ENCODE peak calls at places on chromosomes 2 and 18, in five cellular contexts. B is osteoblast, C is fibroblast of pulmonary artery, L is HFF-Myc, H is sigmoid colon. T is an unnamed sample.
A peak's percentile ranks its signal among the peaks of the same experiment; 100 is the strongest.

GRCh38 chr18:59861963-59862819 is 37.6 kb upstream of the PMAIP1 start:
- DNase-seq in B (peak; percentile 61), H (no peak), L (no peak), C (no peak), T (no peak)

GRCh38 chr2:130374587-130375290 is 18.9 kb downstream of the PTPN18 start:
- DNase-seq in H (peak; percentile 56), C (peak; percentile 44), L (no peak), B (peak; percentile 87), T (peak; percentile 64)

GRCh38 chr2:63486861-63487290 is 101.4 kb downstream of the WDPCP start:
- DNase-seq in H (no peak), L (no peak), B (no peak), C (no peak), T (no peak)

GRCh38 chr2:164000171-164000570 is 264.4 kb upstream of the FIGN start:
- DNase-seq in C (peak; percentile 3), L (no peak), H (no peak), B (no peak), T (no peak)

GRCh38 chr2:138536302-138536701 is 34.7 kb downstream of the SPOPL start:
- DNase-seq in C (no peak), L (peak; percentile 10), B (no peak), H (no peak), T (peak; percentile 46)

GRCh38 chr2:169131587-169132512 is 62.5 kb downstream of the DHRS9 start:
- DNase-seq in H (no peak), C (peak; percentile 79), L (peak; percentile 15), B (no peak), T (peak; percentile 44)

GRCh38 chr2:233851169-233851568 is 3.2 kb downstream of the HJURP start:
- DNase-seq in C (no peak), L (no peak), H (no peak), B (peak; percentile 23), T (no peak)

GRCh38 chr18:35203001-35203553 is 37.8 kb upstream of the ZNF397 start:
- DNase-seq in C (peak; percentile 40), L (no peak), H (no peak), B (peak; percentile 48), T (no peak)

GRCh38 chr2:99608092-99608491 is 118.3 kb upstream of the REV1 start:
- DNase-seq in B (no peak), L (no peak), C (no peak), H (no peak), T (no peak)

GRCh38 chr2:225040862-225041209 is 1.4 kb downstream of the DOCK10 start:
- DNase-seq in L (no peak), C (no peak), H (no peak), B (peak; percentile 62), T (no peak)

GRCh38 chr18:2571200-2572143 is at the start of the genes METTL4 and NDC80:
- DNase-seq in L (peak; percentile 51), C (peak; percentile 92), H (peak; percentile 88), B (peak; percentile 73), T (peak; percentile 91)

GRCh38 chr18:2570772-2571199 is 519 bp downstream of the METTL4 start:
- DNase-seq in H (peak; percentile 82), B (peak; percentile 74), C (peak; percentile 71), L (peak; percentile 24), T (peak; percentile 78)

GRCh38 chr18:2573408-2573807 is 2.1 kb downstream of the NDC80 start:
- DNase-seq in C (no peak), L (no peak), B (no peak), H (no peak), T (no peak)

GRCh38 chr18:2572892-2573291 is 1.5 kb downstream of the NDC80 start:
- DNase-seq in B (no peak), L (no peak), H (no peak), C (peak; percentile 17), T (peak; percentile 36)

GRCh38 chr18:2572144-2572682 is 856 bp downstream of the NDC80 start:
- DNase-seq in B (no peak), C (no peak), L (no peak), H (no peak), T (no peak)
- H3K4me3 ChIP-seq in B (peak overlapping the region; percentile 93), C (peak overlapping the region; percentile 90), L (peak overlapping the region; percentile 77), H (no peak overlapping the region), T (peak overlapping the region; percentile 94)

GRCh38 chr2:231714639-231715498 is 6.5 kb downstream of the PTMA start:
- DNase-seq in C (peak; percentile 50), B (peak; percentile 89), H (peak; percentile 87), L (no peak), T (peak; percentile 53)
- TF ChIP-seq CTCF in C (peak; percentile 73), B (peak; percentile 82), H (peak; percentile 96), L (peak; percentile 80), T (peak; percentile 80)

GRCh38 chr2:31992025-31992566 is 18.7 kb downstream of the MEMO1 start:
- DNase-seq in H (no peak), B (no peak), L (no peak), C (no peak), T (no peak)
- H3K4me3 ChIP-seq in H (no peak overlapping the region), B (no peak overlapping the region), L (no peak overlapping the region), C (no peak overlapping the region), T (no peak overlapping the region)

GRCh38 chr18:833197-833596 is 21.2 kb upstream of the YES1 start:
- DNase-seq in H (no peak), C (no peak), B (no peak), L (no peak), T (no peak)

GRCh38 chr18:829432-829831 is 17.4 kb upstream of the YES1 start:
- DNase-seq in C (no peak), H (no peak), B (no peak), L (no peak), T (no peak)

GRCh38 chr18:830315-830901 is 18.4 kb upstream of the YES1 start:
- DNase-seq in B (peak; percentile 76), H (no peak), C (peak; percentile 94), L (peak; percentile 52), T (peak; percentile 34)

GRCh38 chr18:834086-834720 is 22.2 kb upstream of the YES1 start:
- DNase-seq in B (no peak), L (no peak), C (no peak), H (no peak), T (no peak)

GRCh38 chr18:832085-832681 is 20.1 kb upstream of the YES1 start:
- DNase-seq in B (peak; percentile 25), C (no peak), L (no peak), H (no peak), T (peak; percentile 21)
- TF ChIP-seq CTCF in B (no peak), C (peak; percentile 12), L (no peak), H (no peak), T (peak; percentile 8)

DNA sequence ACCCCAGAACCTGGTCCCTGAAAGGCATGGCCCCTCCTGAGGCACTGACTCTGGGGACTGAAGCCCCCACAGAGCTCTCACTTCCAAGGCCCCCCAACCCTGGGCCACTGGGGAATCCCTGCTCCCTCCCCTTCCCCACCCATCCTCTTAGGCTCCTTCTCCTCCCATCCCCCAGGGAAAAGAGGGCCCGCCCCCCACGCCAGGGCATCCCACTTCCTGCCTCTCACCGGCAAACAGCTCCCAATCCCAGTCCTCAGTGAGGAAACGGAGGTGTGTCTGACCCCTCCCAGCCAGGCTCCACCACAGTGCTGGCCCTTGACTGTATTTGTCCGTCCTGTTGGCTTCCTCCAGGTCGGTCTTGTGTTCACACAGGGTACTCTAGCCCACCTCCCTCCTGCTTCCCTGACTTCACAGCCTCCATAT is 35.0 kb upstream of the PTMA start:
- DNase-seq in L (no peak), C (peak; percentile 43), B (peak; percentile 54), H (peak; percentile 84), T (peak; percentile 77)
- H3K4me3 ChIP-seq in L (no peak overlapping the region), C (no peak overlapping the region), B (peak overlapping the region; percentile 56), H (peak overlapping the region; percentile 4), T (peak overlapping the region; percentile 51)

GRCh38 chr18:10682368-10682714 is 156.5 kb downstream of the NAPG start:
- DNase-seq in H (no peak), L (no peak), B (no peak), C (no peak), T (no peak)
- TF ChIP-seq CTCF in H (no peak), L (peak; percentile 14), B (no peak), C (no peak), T (no peak)

GRCh38 chr18:54390838-54391237 is 33.1 kb downstream of the C18orf54 start:
- DNase-seq in L (no peak), C (no peak), B (no peak), H (no peak), T (no peak)

GRCh38 chr18:54388203-54389142 is 30.8 kb downstream of the C18orf54 start:
- DNase-seq in L (peak; percentile 98), H (no peak), C (peak; percentile 84), B (peak; percentile 53), T (peak; percentile 80)

GRCh38 chr18:54386043-54386442 is 28.3 kb downstream of the C18orf54 start:
- DNase-seq in C (no peak), H (no peak), B (peak; percentile 4), L (no peak), T (peak; percentile 73)

GRCh38 chr18:54387631-54388030 is 29.9 kb downstream of the C18orf54 start:
- DNase-seq in B (peak; percentile 14), C (no peak), L (peak; percentile 27), H (no peak), T (no peak)

DNA sequence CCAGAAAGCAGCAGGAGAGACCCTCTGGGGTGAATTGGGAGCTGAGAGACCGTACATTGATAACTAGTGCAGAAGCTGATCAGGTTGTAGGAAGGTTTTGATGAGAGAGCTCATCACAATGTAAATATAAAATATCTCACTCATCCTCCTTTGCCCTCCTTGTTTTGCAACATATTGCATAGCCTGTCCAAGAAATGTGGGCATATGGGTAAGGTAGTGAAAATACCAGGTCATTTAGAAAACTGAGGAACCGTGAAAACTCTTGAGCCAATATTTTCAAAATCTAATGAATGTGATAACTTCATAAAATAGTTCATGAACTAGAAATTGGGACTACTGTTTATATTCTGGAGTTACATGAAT is 31.4 kb downstream of the C18orf54 start:
- DNase-seq in C (no peak), B (no peak), H (no peak), L (no peak), T (no peak)
- H3K4me3 ChIP-seq in C (no peak overlapping the region), B (no peak overlapping the region), H (no peak overlapping the region), L (no peak overlapping the region), T (no peak overlapping the region)

GRCh38 chr2:229970406-229970805 is 48.1 kb downstream of the FBXO36 start:
- DNase-seq in H (no peak), C (no peak), L (no peak), B (no peak), T (no peak)

GRCh38 chr2:229971298-229971790 is 49.0 kb downstream of the FBXO36 start:
- DNase-seq in H (no peak), C (no peak), L (no peak), B (no peak), T (no peak)

GRCh38 chr2:229974271-229974670 is 52.0 kb downstream of the FBXO36 start:
- DNase-seq in L (no peak), B (peak; percentile 18), H (no peak), C (peak; percentile 89), T (peak; percentile 73)
- TF ChIP-seq CTCF in L (peak; percentile 22), B (peak; percentile 35), H (no peak), C (peak; percentile 40), T (peak; percentile 32)

GRCh38 chr18:21389903-21390302 is 147.9 kb downstream of the GREB1L start:
- DNase-seq in L (no peak), C (no peak), H (no peak), B (no peak), T (no peak)

GRCh38 chr18:21393986-21394385 is 152.0 kb downstream of the GREB1L start:
- DNase-seq in H (no peak), L (no peak), B (peak; percentile 3), C (no peak), T (no peak)

GRCh38 chr18:21386523-21387240 is 144.7 kb downstream of the GREB1L start:
- DNase-seq in B (no peak), L (no peak), H (no peak), C (no peak), T (no peak)

GRCh38 chr18:21389283-21389682 is 147.3 kb downstream of the GREB1L start:
- DNase-seq in H (no peak), B (no peak), L (no peak), C (no peak), T (no peak)

GRCh38 chr18:21391074-21391673 is 149.1 kb downstream of the GREB1L start:
- DNase-seq in B (no peak), H (no peak), C (peak; percentile 21), L (no peak), T (peak; percentile 24)
- H3K4me3 ChIP-seq in B (no peak overlapping the region), H (no peak overlapping the region), C (no peak overlapping the region), L (no peak overlapping the region), T (no peak overlapping the region)